ENCODE peak calls at places on chromosomes 11 and 22, in seven cellular contexts. S is right atrium auricular region, N is epithelial cell of esophagus, A is D721Med, L is HFF-Myc, U is HCT116, E is PC-9. B is an unnamed sample.

GRCh38 chr22:43925433-43926348 is 2.1 kb downstream of the PNPLA3 start:
- DNase-seq in N (peak; percentile 86), A (peak; percentile 77), L (no peak), S (no peak), U (no peak), E (peak; percentile 60), B (no peak)

GRCh38 chr22:29006346-29006745 is 55.3 kb downstream of the C22orf31 start:
- DNase-seq in S (no peak), L (no peak), A (no peak), N (no peak), E (no peak), U (no peak), B (no peak)

GRCh38 chr22:36085476-36086169 is 57.0 kb upstream of the RBFOX2 start:
- DNase-seq in L (no peak), S (no peak), E (no peak), A (no peak), N (no peak), U (no peak), B (no peak)

GRCh38 chr11:46249103-46249942 is 28.1 kb upstream of the CREB3L1 start:
- DNase-seq in N (no peak), L (no peak), A (no peak), S (no peak), E (no peak), U (no peak), B (no peak)

GRCh38 chr22:32880061-32880460 is 78.6 kb downstream of the TIMP3 start:
- DNase-seq in L (no peak), A (no peak), N (peak; percentile 67), U (no peak), S (no peak), E (no peak), B (no peak)

GRCh38 chr11:117663389-117663788 is 133.6 kb downstream of the DSCAML1 start:
- DNase-seq in S (no peak), L (no peak), A (no peak), N (no peak), U (no peak), E (no peak), B (no peak)

GRCh38 chr22:19719055-19719482 is 4.3 kb upstream of the GP1BB start:
- DNase-seq in N (no peak), U (no peak), S (no peak), A (no peak), E (no peak), L (no peak), B (no peak)

GRCh38 chr11:3205261-3206127 is 13.1 kb downstream of the MRGPRG start:
- DNase-seq in A (no peak), U (no peak), S (no peak), E (no peak), L (no peak), N (no peak), B (no peak)

GRCh38 chr22:19713650-19714319 is 518 bp upstream of the SEPTIN5 start:
- DNase-seq in E (no peak), S (no peak), A (no peak), N (no peak), L (no peak), U (no peak), B (peak; percentile 28)

GRCh38 chr11:122796128-122796717 is 42.1 kb upstream of the CRTAM start:
- DNase-seq in U (no peak), E (peak; percentile 46), S (no peak), A (no peak), N (peak; percentile 65), L (no peak), B (peak; percentile 48)

GRCh38 chr11:75768112-75768908 is at the start of gene DGAT2:
- DNase-seq in S (peak; percentile 70), E (peak; percentile 75), U (peak; percentile 47), N (peak; percentile 81), A (no peak), L (no peak), B (peak; percentile 72)
- TF ChIP-seq CTCF in S (no peak), E (peak; percentile 48), U (no peak), N (no peak), A (peak; percentile 39), L (no peak), B (no peak)

GRCh38 chr11:35045219-35045819 is 93.7 kb upstream of the CD44 start:
- DNase-seq in S (no peak), E (no peak), N (no peak), L (no peak), U (no peak), A (no peak), B (no peak)

GRCh38 chr11:35049906-35050531 is 89.0 kb upstream of the CD44 start:
- DNase-seq in U (no peak), L (no peak), E (no peak), N (no peak), A (no peak), S (no peak), B (no peak)

GRCh38 chr11:35046606-35047005 is 92.4 kb upstream of the CD44 start:
- DNase-seq in L (no peak), A (no peak), N (no peak), U (no peak), E (no peak), S (no peak), B (no peak)

GRCh38 chr11:35047179-35047578 is 91.8 kb upstream of the CD44 start:
- DNase-seq in E (no peak), S (no peak), L (no peak), U (no peak), A (no peak), N (no peak), B (no peak)

GRCh38 chr11:35050596-35050995 is 88.4 kb upstream of the CD44 start:
- DNase-seq in U (no peak), N (no peak), E (no peak), S (no peak), L (no peak), A (no peak), B (no peak)
- TF ChIP-seq CTCF in U (no peak), N (no peak), E (no peak), S (no peak), L (no peak), A (no peak), B (no peak)

GRCh38 chr22:39332441-39333064 is 13.1 kb upstream of the RPL3 start:
- DNase-seq in E (no peak), L (no peak), U (no peak), A (no peak), S (no peak), N (no peak), B (peak; percentile 55)

GRCh38 chr22:39325392-39325932 is 6.0 kb upstream of the RPL3 start:
- DNase-seq in S (no peak), U (no peak), A (no peak), N (peak; percentile 30), L (no peak), E (no peak), B (no peak)

DNA sequence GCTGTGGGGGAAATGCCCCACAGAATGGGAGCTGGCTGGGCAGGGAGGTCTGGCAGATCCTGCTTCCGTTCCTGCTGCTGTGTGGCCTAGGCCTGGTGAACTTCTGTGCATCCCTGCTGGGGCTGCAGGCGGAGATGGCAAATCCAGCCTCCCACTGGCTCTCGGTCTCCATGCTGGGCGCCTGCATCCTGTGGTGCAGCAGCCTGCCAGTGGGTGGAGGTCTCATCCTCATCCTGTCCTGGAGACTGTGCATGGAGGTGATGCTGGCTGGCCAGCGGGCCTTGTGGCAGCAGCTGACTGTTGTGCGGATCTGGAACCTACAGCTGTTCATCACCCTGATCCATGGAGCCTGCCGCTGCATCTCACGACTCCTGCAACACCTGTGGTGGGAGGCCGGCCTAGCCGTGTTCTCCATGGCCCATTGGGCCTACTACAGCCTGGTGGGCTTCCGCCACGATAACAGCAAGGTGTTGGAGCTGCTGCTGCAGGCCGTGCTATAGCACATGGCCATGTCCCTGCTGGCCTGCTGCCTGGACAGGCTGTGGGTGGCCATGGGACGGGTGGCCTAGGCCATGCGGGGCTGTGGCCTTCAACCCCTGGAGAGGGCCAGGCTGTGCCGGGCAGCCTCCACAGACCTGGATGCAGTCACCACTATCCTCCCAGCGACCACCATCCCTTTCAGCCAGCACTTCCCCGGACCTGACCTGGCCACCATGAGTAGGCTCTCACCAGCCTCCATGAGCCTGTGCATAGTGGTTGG is 8.8 kb upstream of the RPL3 start:
- DNase-seq in L (no peak), S (no peak), N (no peak), U (no peak), A (no peak), E (no peak), B (no peak)
- TF ChIP-seq CTCF in L (no peak), S (no peak), N (no peak), U (no peak), A (no peak), E (no peak), B (no peak)

DNA sequence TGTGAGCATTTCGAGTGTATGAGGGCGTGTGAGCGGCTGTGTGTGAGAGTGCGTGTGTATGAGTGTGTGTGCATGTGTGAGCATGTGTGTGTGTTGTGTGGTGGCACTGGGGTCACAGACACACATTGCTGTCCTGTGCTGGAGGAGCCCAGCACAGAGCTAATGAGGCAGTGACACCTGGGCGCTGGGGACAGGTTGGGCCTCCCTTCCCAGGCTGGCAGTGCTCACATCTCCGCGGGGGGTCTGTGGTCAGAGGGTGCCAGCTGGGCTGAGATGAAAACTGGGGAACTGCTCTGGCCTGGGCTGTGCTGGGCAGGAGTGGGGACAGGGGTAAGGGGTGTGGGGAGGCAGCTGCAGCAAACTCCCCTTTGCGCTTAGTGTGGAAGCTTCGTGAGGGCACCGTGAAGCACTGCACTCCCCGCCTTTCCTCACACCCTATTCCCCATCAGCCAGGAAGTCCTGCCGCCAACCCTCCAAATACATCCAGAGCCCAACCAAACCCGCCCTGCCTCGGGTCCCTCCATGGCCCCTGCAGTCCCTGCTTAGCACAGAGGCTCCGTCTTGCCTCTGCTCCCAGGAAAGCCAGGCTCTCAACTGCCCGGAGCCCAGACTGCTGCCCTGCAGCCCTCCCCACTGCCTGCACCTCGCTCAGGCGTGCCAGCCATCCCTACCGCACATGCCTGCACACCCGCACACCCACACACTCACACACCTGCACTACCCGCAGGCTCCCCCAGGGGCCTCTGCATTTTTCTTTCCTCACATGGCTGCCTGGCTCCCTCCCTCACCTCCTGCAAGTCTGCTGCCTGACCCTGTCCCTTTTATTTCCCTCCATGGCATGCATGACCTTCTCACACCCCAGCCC is 62.0 kb upstream of the THY1 start:
- DNase-seq in N (peak; percentile 16), L (no peak), A (no peak), U (no peak), E (no peak), S (peak; percentile 48), B (no peak)
- TF ChIP-seq CTCF in N (peak; percentile 30), L (peak; percentile 23), A (no peak), U (no peak), E (no peak), S (no peak), B (no peak)

GRCh38 chr11:13668102-13668956 is at the start of gene FAR1:
- DNase-seq in A (peak; percentile 67), N (peak; percentile 99), S (peak; percentile 98), U (peak; percentile 95), E (peak; percentile 94), L (peak; percentile 96), B (peak; percentile 98)
- TF ChIP-seq CTCF in A (peak; percentile 41), N (no peak), S (peak; percentile 56), U (no peak), E (no peak), L (peak; percentile 44), B (peak; percentile 53)